ENCODE peak calls at places on chromosome 3, in seven cellular contexts. X is left lung, M is ascending aorta, G is bronchial epithelial cell, B is HepG2, L is adrenal gland, J is cardiac fibroblast. C is an unnamed sample.

GRCh38 chr3:134503266-134503665 is 17.4 kb downstream of the CEP63 start:
- DNase-seq in B (no peak), L (no peak), M (no peak), G (no peak), X (no peak), J (no peak), C (no peak)

GRCh38 chr3:196661400-196661799 is 21.9 kb downstream of the NRROS start:
- DNase-seq in B (no peak), J (no peak), G (no peak), X (no peak), L (no peak), M (no peak), C (no peak)

GRCh38 chr3:72860846-72861245 is 12.6 kb upstream of the SHQ1 start:
- DNase-seq in G (no peak), X (no peak), L (no peak), J (no peak), M (no peak), B (no peak), C (no peak)

GRCh38 chr3:111072016-111072891 is 638 bp downstream of the NECTIN3 start:
- DNase-seq in B (peak; percentile 5), G (peak; percentile 10), X (no peak), L (peak; percentile 55), M (no peak), J (peak; percentile 43), C (peak; percentile 34)

GRCh38 chr3:158100681-158101080 is 5.5 kb downstream of the SHOX2 start:
- DNase-seq in L (no peak), G (no peak), M (no peak), X (no peak), J (no peak), B (no peak), C (no peak)

GRCh38 chr3:151770941-151771340 is 37.2 kb downstream of the AADACL2 start:
- DNase-seq in G (peak; percentile 22), X (peak; percentile 71), B (peak; percentile 88), J (peak; percentile 92), L (peak; percentile 40), M (peak; percentile 67), C (peak; percentile 85)

GRCh38 chr3:45874677-45875346 is 11.5 kb upstream of the CCR9 start:
- DNase-seq in B (no peak), G (no peak), L (no peak), M (no peak), X (no peak), J (no peak), C (no peak)

GRCh38 chr3:37591130-37591865 is 270.4 kb upstream of the CTDSPL start:
- DNase-seq in X (no peak), L (no peak), J (peak; percentile 19), G (no peak), B (no peak), M (peak; percentile 71), C (no peak)

GRCh38 chr3:55297706-55298105 is 189.4 kb downstream of the WNT5A start:
- DNase-seq in M (no peak), J (no peak), B (no peak), L (no peak), G (no peak), X (no peak), C (no peak)

GRCh38 chr3:126646662-126647061 is 8.3 kb downstream of the TXNRD3 start:
- DNase-seq in B (no peak), X (no peak), J (peak; percentile 33), G (peak; percentile 43), M (no peak), L (no peak), C (no peak)

GRCh38 chr3:139533781-139534443 is 5.6 kb downstream of the RBP1 start:
- DNase-seq in J (peak; percentile 38), G (peak; percentile 17), M (peak; percentile 64), X (no peak), B (peak; percentile 35), L (no peak), C (peak; percentile 70)

GRCh38 chr3:119239421-119239820 is 1.3 kb downstream of the B4GALT4 start:
- DNase-seq in X (no peak), G (peak; percentile 7), M (no peak), B (no peak), L (no peak), J (no peak), C (no peak)

GRCh38 chr3:12707425-12707824 is 43.5 kb upstream of the RAF1 start:
- DNase-seq in X (no peak), L (no peak), M (no peak), G (peak; percentile 68), J (peak; percentile 42), B (no peak), C (no peak)

GRCh38 chr3:194072691-194073279 is 63.2 kb upstream of the HES1 start:
- DNase-seq in B (peak; percentile 37), G (no peak), L (no peak), X (no peak), M (no peak), J (no peak), C (no peak)

GRCh38 chr3:141074529-141074928 is 23.4 kb downstream of the SPSB4 start:
- DNase-seq in X (peak; percentile 9), G (no peak), M (no peak), B (no peak), J (no peak), L (no peak), C (no peak)

GRCh38 chr3:30723211-30723610 is 116.8 kb downstream of the TGFBR2 start:
- DNase-seq in M (no peak), X (no peak), L (no peak), J (no peak), B (no peak), G (no peak), C (no peak)

GRCh38 chr3:42502429-42503250 is at the start of gene VIPR1:
- DNase-seq in B (peak; percentile 30), J (peak; percentile 53), L (peak; percentile 76), X (peak; percentile 89), G (peak; percentile 68), M (peak; percentile 81), C (peak; percentile 93)

GRCh38 chr3:42503251-42503924 is 945 bp downstream of the VIPR1 start:
- DNase-seq in X (no peak), G (no peak), B (no peak), L (peak; percentile 6), J (no peak), M (peak; percentile 60), C (no peak)

GRCh38 chr3:42501321-42501680 is 1.1 kb upstream of the VIPR1 start:
- DNase-seq in L (no peak), M (no peak), B (no peak), X (peak; percentile 32), G (no peak), J (no peak), C (peak; percentile 14)

GRCh38 chr3:42500909-42501308 is 1.5 kb upstream of the VIPR1 start:
- DNase-seq in X (no peak), M (no peak), G (no peak), B (no peak), J (no peak), L (no peak), C (no peak)

DNA sequence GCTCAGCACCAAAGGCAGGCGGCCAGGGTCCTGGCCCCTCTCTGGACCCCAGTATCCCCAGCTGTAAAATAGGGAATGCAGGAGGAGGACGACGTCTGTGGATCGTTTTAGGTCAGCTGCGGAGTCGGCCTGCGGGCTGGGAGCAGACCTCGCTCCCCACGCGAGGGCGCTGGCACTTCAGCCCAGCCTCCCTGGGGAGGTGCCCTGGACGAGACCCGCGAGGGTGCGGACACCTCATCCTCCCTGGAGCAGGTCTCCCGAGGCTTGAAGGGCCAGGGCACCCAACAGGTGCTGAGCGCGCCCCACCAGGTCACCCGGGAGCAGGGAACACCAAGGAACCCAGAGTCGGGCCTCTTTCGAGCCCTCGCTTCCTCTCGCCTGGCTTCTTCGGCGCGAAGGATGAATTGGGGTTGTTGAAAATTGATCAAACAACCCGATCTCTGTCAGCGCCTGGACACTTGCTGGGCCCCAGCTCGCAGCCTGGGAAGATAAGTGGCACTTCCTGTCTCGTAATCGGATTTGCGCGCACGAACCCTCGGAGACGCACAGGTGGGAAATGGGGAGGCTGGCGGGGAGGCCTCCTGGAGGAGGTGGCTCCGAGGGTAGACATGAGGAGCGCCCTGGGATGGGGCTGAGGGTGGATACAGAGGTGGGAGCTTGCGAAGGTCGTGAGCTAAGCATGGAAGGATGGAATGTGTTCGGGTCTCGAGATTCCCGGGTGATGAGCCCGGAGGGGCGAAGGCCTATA is 588 bp upstream of the VIPR1 start:
- DNase-seq in G (peak; percentile 59), B (peak; percentile 22), L (peak; percentile 54), X (peak; percentile 72), J (peak; percentile 42), M (peak; percentile 75), C (peak; percentile 48)
- H3K4me3 ChIP-seq in G (peak overlapping the region; percentile 45), B (peak overlapping the region; percentile 46), L (peak overlapping the region; percentile 59), X (peak overlapping the region; percentile 47), J (peak overlapping the region; percentile 49), M (peak overlapping the region; percentile 66), C (peak overlapping the region; percentile 17)

DNA sequence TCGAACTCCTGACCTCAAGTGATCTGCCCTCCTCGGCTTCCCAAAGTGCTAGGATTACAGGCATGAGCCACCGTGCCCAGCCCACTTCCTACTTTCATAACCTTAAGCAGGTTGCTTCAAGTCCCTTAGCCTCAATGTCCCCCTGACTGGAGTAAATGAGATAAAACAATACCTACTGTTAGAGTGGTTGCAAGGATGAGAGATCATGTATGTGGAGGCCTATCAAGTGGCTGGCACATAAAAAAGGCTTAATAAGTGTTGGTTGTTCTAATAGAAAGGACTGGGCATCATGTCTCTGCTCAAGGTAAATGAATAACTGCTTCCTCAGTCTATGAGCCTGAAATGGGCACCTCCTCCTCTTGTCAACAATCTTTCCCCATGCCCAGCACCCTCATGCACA is 25.9 kb upstream of the UBE2E1 start:
- DNase-seq in X (no peak), J (no peak), G (no peak), M (no peak), B (no peak), L (no peak), C (no peak)
- TF ChIP-seq CTCF in X (no peak), J (no peak), G (no peak), M (no peak), B (no peak), L (no peak), C (no peak)

GRCh38 chr3:79960594-79960993 is 192.8 kb upstream of the ROBO1 start:
- DNase-seq in M (no peak), B (no peak), J (no peak), X (no peak), L (no peak), G (peak; percentile 29), C (no peak)

GRCh38 chr3:79957066-79957465 is 189.3 kb upstream of the ROBO1 start:
- DNase-seq in X (no peak), M (no peak), L (no peak), J (no peak), B (no peak), G (no peak), C (no peak)

GRCh38 chr3:79953591-79954105 is 185.8 kb upstream of the ROBO1 start:
- DNase-seq in X (no peak), G (no peak), B (no peak), L (no peak), M (no peak), J (no peak), C (no peak)

DNA sequence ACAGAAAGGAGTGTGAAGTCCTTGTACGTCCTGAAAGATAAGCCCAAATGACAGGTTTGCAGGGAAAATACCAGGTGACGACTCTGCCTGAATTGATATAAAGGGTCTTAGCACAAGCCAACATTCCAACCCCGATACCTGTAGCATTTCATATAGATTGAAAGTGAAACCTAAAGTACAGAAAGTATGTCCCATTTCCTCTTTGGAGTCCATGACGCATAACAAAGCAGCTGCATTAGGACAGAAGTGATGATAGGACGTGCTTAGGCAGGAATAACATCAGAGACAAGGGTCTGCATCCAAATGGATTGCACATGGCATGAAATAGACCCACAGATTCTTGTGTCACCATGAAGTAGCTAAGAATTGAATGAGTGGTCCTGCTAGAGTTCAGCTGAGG is 187.0 kb upstream of the ROBO1 start:
- DNase-seq in X (no peak), G (peak; percentile 9), J (no peak), M (no peak), L (no peak), B (no peak), C (no peak)
- H3K4me3 ChIP-seq in X (no peak overlapping the region), G (no peak overlapping the region), J (no peak overlapping the region), M (no peak overlapping the region), L (no peak overlapping the region), B (no peak overlapping the region), C (no peak overlapping the region)

GRCh38 chr3:142929109-142929508 is 34.4 kb downstream of the PAQR9 start:
- DNase-seq in B (peak; percentile 55), G (peak; percentile 64), J (peak; percentile 49), X (peak; percentile 38), M (no peak), L (peak; percentile 36), C (peak; percentile 19)
- TF ChIP-seq CTCF in B (peak; percentile 78), G (peak; percentile 65), J (peak; percentile 63), X (peak; percentile 25), M (peak; percentile 6), L (peak; percentile 56), C (no peak)

C was measured in pancreas.